ENCODE peak calls at places on chromosomes 12 and 14, in four cellular contexts. One of them, this sample, is unnamed.

GRCh38 chr14:99788713-99789112 is 4.5 kb upstream of the EML1 start:
- DNase-seq in NCI-H510A: no peak
- DNase-seq in KG1: no peak
- DNase-seq in stimulated activated CD4-positive, alpha-beta T cell treated with anti-CD3 and anti-CD28 coated beads, Interleukin-15, amount 100 ng/mL, for 1 hour: no peak
- DNase-seq in this sample: no peak

GRCh38 chr14:87156878-87157277 is 836.1 kb downstream of the GALC start:
- DNase-seq in NCI-H510A: no peak
- DNase-seq in KG1: no peak
- DNase-seq in stimulated activated CD4-positive, alpha-beta T cell treated with anti-CD3 and anti-CD28 coated beads, Interleukin-15, amount 100 ng/mL, for 1 hour: no peak
- DNase-seq in this sample: no peak

GRCh38 chr14:62138593-62138992 is 376.4 kb downstream of the SNAPC1 start:
- DNase-seq in NCI-H510A: no peak
- DNase-seq in KG1: no peak
- DNase-seq in stimulated activated CD4-positive, alpha-beta T cell treated with anti-CD3 and anti-CD28 coated beads, Interleukin-15, amount 100 ng/mL, for 1 hour: no peak
- DNase-seq in this sample: no peak

GRCh38 chr12:102964872-102965271 is 7.4 kb downstream of the ASCL1 start:
- DNase-seq in NCI-H510A: peak
- DNase-seq in KG1: no peak
- DNase-seq in stimulated activated CD4-positive, alpha-beta T cell treated with anti-CD3 and anti-CD28 coated beads, Interleukin-15, amount 100 ng/mL, for 1 hour: no peak
- DNase-seq in this sample: no peak

GRCh38 chr12:66232258-66232657 is 43.2 kb downstream of the IRAK3 start:
- DNase-seq in NCI-H510A: peak
- DNase-seq in KG1: no peak
- DNase-seq in stimulated activated CD4-positive, alpha-beta T cell treated with anti-CD3 and anti-CD28 coated beads, Interleukin-15, amount 100 ng/mL, for 1 hour: no peak
- DNase-seq in this sample: no peak

GRCh38 chr12:774051-774614 is 21.8 kb downstream of the WNK1 start:
- DNase-seq in NCI-H510A: no peak
- DNase-seq in KG1: no peak
- DNase-seq in stimulated activated CD4-positive, alpha-beta T cell treated with anti-CD3 and anti-CD28 coated beads, Interleukin-15, amount 100 ng/mL, for 1 hour: no peak
- DNase-seq in this sample: no peak

GRCh38 chr14:65103150-65103760 is 938 bp upstream of the MAX start:
- DNase-seq in NCI-H510A: peak
- DNase-seq in KG1: peak
- DNase-seq in stimulated activated CD4-positive, alpha-beta T cell treated with anti-CD3 and anti-CD28 coated beads, Interleukin-15, amount 100 ng/mL, for 1 hour: no peak
- DNase-seq in this sample: no peak

GRCh38 chr12:95653761-95654546 is 102.7 kb upstream of the USP44 start:
- DNase-seq in NCI-H510A: no peak
- DNase-seq in KG1: no peak
- DNase-seq in stimulated activated CD4-positive, alpha-beta T cell treated with anti-CD3 and anti-CD28 coated beads, Interleukin-15, amount 100 ng/mL, for 1 hour: no peak
- DNase-seq in this sample: no peak

GRCh38 chr12:53710098-53710497 is 17.2 kb downstream of the CALCOCO1 start:
- DNase-seq in NCI-H510A: no peak
- DNase-seq in KG1: no peak
- DNase-seq in stimulated activated CD4-positive, alpha-beta T cell treated with anti-CD3 and anti-CD28 coated beads, Interleukin-15, amount 100 ng/mL, for 1 hour: no peak
- DNase-seq in this sample: no peak

GRCh38 chr14:49920935-49921334 is 28.1 kb downstream of the ARF6 start:
- DNase-seq in NCI-H510A: no peak
- DNase-seq in KG1: no peak
- DNase-seq in stimulated activated CD4-positive, alpha-beta T cell treated with anti-CD3 and anti-CD28 coated beads, Interleukin-15, amount 100 ng/mL, for 1 hour: no peak
- DNase-seq in this sample: no peak

GRCh38 chr12:119230804-119231203 is 52.1 kb downstream of the HSPB8 start:
- DNase-seq in NCI-H510A: no peak
- DNase-seq in KG1: no peak
- DNase-seq in stimulated activated CD4-positive, alpha-beta T cell treated with anti-CD3 and anti-CD28 coated beads, Interleukin-15, amount 100 ng/mL, for 1 hour: no peak
- DNase-seq in this sample: no peak

GRCh38 chr14:63952053-63952932 is 99.5 kb downstream of the SYNE2 start:
- DNase-seq in NCI-H510A: no peak
- DNase-seq in KG1: no peak
- DNase-seq in stimulated activated CD4-positive, alpha-beta T cell treated with anti-CD3 and anti-CD28 coated beads, Interleukin-15, amount 100 ng/mL, for 1 hour: no peak
- DNase-seq in this sample: no peak